ENCODE peak calls at places on chromosomes 1 and 21, in six cellular contexts. S is SK-N-SH, C is K562, N is HepG2, V is H1, P is GM12878. T is an unnamed sample.

GRCh38 chr1:6497215-6497866 is 5.9 kb upstream of the PLEKHG5 start:
- DNase-seq in S (peak; percentile 92), C (peak; percentile 46), N (no peak), V (no peak), P (no peak), T (no peak)

GRCh38 chr1:172698224-172698623 is 39.3 kb downstream of the FASLG start:
- DNase-seq in S (no peak), C (no peak), N (no peak), V (no peak), P (no peak), T (no peak)

GRCh38 chr1:41853907-41854306 is 64.8 kb downstream of the HIVEP3 start:
- DNase-seq in S (no peak), C (no peak), N (no peak), V (no peak), P (no peak), T (no peak)

GRCh38 chr1:53076721-53077598 is 14.9 kb downstream of the PODN start:
- DNase-seq in S (peak; percentile 9), C (no peak), N (no peak), V (no peak), P (no peak), T (no peak)

GRCh38 chr21:37424987-37425386 is 58.4 kb downstream of the DYRK1A start:
- DNase-seq in S (no peak), C (no peak), N (no peak), V (no peak), P (no peak), T (no peak)

GRCh38 chr21:14382486-14382834 is 486 bp downstream of the HSPA13 start:
- DNase-seq in S (no peak), C (no peak), N (no peak), V (no peak), P (no peak), T (no peak)

GRCh38 chr1:48946070-48946469 is 169.4 kb upstream of the BEND5 start:
- DNase-seq in S (no peak), C (no peak), N (no peak), V (no peak), P (no peak), T (no peak)

GRCh38 chr1:213987876-213988638 is at the start of gene PROX1:
- DNase-seq in S (peak; percentile 67), C (peak; percentile 14), N (peak; percentile 87), V (no peak), P (no peak), T (peak; percentile 20)

GRCh38 chr1:117959364-117959763 is 29.8 kb downstream of the WDR3 start:
- DNase-seq in S (no peak), C (no peak), N (no peak), V (no peak), P (no peak), T (peak; percentile 87)

GRCh38 chr1:85581138-85581801 is 709 bp downstream of the CCN1 start:
- DNase-seq in S (peak; percentile 75), C (peak; percentile 86), N (peak; percentile 69), V (no peak), P (no peak), T (no peak)

GRCh38 chr1:207361910-207362309 is 40.4 kb downstream of the CD55 start:
- DNase-seq in S (no peak), C (peak; percentile 54), N (no peak), V (no peak), P (no peak), T (no peak)
- TF ChIP-seq POLR2AphosphoS5 in S (no peak), C (no peak), N (no peak), V (no peak), P (no peak), T (no peak)

DNA sequence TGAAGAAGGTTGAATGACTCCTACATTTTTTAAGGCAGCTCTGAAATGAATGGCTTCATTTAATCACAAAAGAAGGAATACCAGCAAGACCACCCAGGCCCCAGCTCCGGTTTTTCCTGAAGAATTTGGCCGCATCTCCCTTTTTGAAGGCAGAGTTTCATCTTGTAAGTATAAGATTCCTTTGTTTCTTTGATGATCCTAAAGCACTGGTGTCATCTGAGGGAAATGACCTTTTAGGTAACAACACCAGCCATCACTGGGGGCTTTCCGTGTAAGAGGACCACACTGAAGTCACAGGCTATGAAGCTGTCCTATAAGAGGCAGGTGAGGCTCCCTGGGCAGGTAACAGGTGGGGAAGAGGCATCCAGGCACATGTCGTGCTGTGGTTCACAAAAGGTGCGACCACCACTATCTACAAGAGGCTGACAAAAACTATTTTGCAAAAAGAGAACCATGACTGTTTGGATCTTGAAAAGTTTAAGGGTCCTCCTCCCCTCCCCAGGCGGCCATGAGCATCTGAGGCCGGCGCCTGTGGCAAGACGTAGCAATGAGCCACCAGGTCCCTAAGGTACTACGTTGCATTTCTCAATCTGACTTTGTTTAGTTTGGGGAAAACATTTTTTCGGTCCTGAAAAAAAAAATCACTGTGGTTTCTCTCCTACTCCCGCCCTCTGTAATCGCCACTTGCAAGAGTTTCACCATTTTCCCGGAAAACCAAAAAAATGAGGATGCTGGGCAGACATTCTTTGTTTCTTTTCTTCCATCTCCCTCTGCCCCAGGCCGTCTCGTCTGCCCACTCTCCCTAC is 46.3 kb upstream of the IRF2BP2 start:
- DNase-seq in S (no peak), C (no peak), N (no peak), V (peak; percentile 5), P (no peak), T (no peak)
- H3K9ac ChIP-seq in S (peak overlapping the region; percentile 35), C (no peak overlapping the region), N (no peak overlapping the region), V (no peak overlapping the region), P (no peak overlapping the region), T (no peak overlapping the region)

DNA sequence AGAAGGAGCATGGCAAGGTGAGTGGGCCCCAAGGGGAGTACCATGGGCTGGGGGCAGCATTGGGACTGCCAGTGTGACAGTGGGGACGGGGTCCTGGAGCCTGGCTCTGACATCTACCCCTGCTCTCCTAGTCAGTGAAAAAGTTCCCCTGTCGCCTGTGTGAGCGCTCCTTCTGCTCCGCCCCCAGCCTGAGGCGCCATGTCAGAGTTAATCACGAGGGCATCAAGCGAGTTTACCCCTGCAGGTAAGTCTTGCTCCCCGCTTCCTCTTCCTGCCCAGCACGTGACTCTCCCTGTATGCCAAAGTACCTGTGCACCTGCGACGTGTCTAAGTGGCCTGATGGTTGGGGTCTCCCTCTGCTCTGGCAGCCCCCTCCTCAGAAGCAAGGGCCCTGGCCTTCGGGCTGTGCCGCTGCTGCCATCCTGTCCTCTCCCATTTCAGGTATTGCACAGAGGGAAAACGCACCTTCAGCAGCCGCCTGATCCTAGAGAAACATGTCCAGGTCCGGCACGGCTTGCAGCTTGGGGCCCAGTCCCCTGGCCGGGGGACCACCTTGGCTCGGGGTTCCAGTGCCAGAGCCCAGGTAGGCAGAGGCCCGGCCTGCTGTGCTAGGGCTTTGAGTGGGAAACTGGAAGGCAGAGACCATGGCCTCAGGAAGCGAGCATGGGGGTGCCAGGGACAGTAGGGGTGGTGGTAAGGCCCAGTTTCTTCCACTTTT is 8.1 kb downstream of the ZNF687 start:
- DNase-seq in S (no peak), C (no peak), N (no peak), V (no peak), P (no peak), T (no peak)
- TF ChIP-seq POLR2AphosphoS5 in S (no peak), C (peak; percentile 5), N (peak; percentile 35), V (peak; percentile 65), P (peak; percentile 20), T (peak; percentile 4)

DNA sequence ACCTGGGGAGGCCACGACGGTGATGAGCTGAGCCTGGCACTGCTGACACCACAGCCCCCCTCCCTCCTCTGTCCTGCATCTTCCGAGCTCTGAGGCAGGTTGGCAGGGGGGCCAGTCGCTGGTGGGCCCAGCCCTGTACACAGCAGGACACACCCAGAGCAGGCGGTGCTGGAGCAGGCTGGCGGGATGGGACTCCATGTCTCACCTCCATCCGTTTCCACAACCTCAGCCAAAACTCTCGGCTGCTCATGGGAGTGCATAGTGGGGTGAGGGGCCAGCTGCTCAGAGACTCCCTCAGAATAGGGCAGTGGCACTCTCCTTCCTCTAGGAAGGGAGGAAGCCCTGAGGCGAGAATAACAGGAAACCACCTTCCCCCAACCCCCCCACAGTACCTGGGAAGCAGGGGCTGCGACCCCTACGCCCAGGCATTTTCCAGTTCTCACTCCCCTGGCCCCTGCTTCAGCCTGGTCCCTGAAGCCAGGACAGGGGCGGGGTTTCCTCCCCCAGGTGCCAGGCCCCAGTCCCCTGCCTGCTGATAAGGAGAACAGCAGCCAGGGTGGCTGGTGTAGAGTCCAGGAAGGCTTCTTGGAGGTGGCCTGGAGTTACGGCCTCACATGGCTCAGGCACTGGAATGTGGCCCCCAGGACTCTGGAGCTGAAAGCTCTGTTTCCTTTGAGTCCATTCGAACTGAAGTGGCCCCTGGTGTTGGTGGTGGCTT is 3.2 kb upstream of the IBA57 start:
- DNase-seq in S (no peak), C (peak; percentile 39), N (no peak), V (no peak), P (no peak), T (no peak)
- H3K9ac ChIP-seq in S (no peak overlapping the region), C (peak overlapping the region; percentile 83), N (peak overlapping the region; percentile 17), V (no peak overlapping the region), P (no peak overlapping the region), T (no peak overlapping the region)

DNA sequence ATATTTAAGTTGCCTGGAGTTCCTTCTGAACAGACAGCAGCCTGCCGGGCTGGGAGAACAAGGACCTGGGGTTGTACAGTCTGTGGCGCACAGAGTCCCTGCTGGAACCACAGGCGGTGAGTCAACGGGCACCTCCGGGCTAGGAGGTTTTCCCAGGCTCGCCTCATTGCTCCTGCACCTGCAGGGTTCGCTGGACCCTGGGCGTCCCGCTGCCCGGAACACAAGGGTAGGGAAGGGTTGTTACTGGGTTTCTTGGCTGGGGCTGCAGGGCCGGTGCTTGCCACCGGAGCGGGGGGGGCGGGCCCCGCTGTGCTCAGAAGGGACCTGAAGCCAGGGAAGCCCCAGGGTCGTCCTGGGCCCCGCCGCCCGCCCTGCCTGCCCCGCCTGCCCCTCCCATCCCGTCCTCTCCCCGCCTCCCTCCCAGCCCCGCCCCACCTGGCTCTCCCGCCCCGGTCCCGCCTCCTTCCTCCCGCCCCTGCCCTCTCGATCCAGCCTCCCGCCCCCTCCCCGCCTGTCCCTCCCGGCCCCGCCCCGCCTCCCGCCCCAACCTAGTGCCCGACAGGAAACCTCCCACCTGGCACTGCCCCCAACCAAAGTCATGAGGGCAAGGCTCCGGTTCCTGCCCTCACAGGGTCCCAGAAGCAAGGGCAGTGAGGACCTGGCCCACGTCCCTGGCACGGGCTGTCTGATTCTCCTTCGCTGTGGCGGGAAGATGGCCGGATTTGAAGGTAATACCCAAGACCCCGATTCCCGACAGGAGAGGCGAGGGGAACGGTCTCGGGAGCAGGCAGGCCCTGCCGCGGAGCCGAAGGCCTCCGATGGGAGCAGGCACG is 6.8 kb downstream of the JMJD4 start:
- DNase-seq in S (peak; percentile 94), C (peak; percentile 85), N (peak; percentile 69), V (peak; percentile 34), P (peak; percentile 24), T (no peak)
- TF ChIP-seq POLR2AphosphoS5 in S (peak; percentile 25), C (no peak), N (no peak), V (no peak), P (no peak), T (peak; percentile 45)

GRCh38 chr1:89906088-89906487 is 85.3 kb downstream of the LRRC8D start:
- DNase-seq in S (no peak), C (no peak), N (peak; percentile 61), V (no peak), P (no peak), T (no peak)
- H3K9ac ChIP-seq in S (no peak overlapping the region), C (no peak overlapping the region), N (peak overlapping the region; percentile 34), V (no peak overlapping the region), P (no peak overlapping the region), T (no peak overlapping the region)